ENCODE peak calls at places on chromosomes 6 and 20, in five cellular contexts. Y is astrocyte of the spinal cord; S is effector CD8-positive, alpha-beta T cell; T is activated CD4-positive, alpha-beta T cell treated with anti-CD3 and anti-CD28 coated beads for 24 hours; C is neural crest cell. M is an unnamed sample.

GRCh38 chr6:75280131-75280855 is 4.3 kb downstream of the TMEM30A start:
- DNase-seq in Y (no peak), C (no peak), T (no peak), S (no peak), M (no peak)

GRCh38 chr20:14951105-14951504 is 613.7 kb upstream of the FLRT3 start:
- DNase-seq in Y (no peak), C (no peak), S (no peak), T (no peak), M (no peak)

GRCh38 chr20:41574802-41575389 is 43.3 kb downstream of the CHD6 start:
- DNase-seq in T (no peak), C (no peak), Y (no peak), S (no peak), M (peak; percentile 48)

GRCh38 chr6:6393069-6393529 is 72.6 kb upstream of the F13A1 start:
- DNase-seq in T (no peak), S (no peak), C (no peak), Y (no peak), M (no peak)

GRCh38 chr6:144912474-144912873 is 627.3 kb downstream of the UTRN start:
- DNase-seq in T (no peak), C (no peak), S (no peak), Y (peak; percentile 87), M (no peak)

GRCh38 chr6:142155895-142156757 is 9.1 kb downstream of the VTA1 start:
- DNase-seq in C (no peak), S (no peak), T (no peak), Y (peak; percentile 47), M (peak; percentile 18)

GRCh38 chr6:119728220-119728750 is 378.7 kb upstream of the MAN1A1 start:
- DNase-seq in Y (no peak), S (no peak), C (no peak), T (no peak), M (no peak)

GRCh38 chr6:84752118-84752850 is 12.1 kb downstream of the TBX18 start:
- DNase-seq in T (no peak), C (no peak), Y (peak; percentile 75), S (no peak), M (no peak)

GRCh38 chr6:52098649-52099184 is 11.3 kb upstream of the PKHD1 start:
- DNase-seq in T (no peak), S (no peak), Y (no peak), C (no peak), M (no peak)

GRCh38 chr6:35259946-35260626 is 551 bp downstream of the ZNF76 start:
- DNase-seq in S (peak; percentile 71), T (peak; percentile 45), Y (peak; percentile 18), C (no peak), M (peak; percentile 81)

GRCh38 chr20:54624701-54625472 is 149.5 kb downstream of the DOK5 start:
- DNase-seq in Y (peak; percentile 18), S (no peak), T (no peak), C (no peak), M (no peak)

GRCh38 chr6:161292145-161292544 is 18.3 kb upstream of the AGPAT4 start:
- DNase-seq in Y (no peak), S (no peak), C (no peak), T (no peak), M (no peak)

M was measured in HuH-7.